ENCODE peak calls at places on chromosome 16, in ten cellular contexts. B is GM23248; F is endodermal cell; W is endothelial cell of umbilical vein; C is mucosa of descending colon; L is upper lobe of right lung; Y is spleen; G is CD8-positive, alpha-beta memory T cell; T is OCI-LY7; N is RWPE2. J is an unnamed sample. For H3K4me1, the result is how much of the 10 kb centered on the place peaks cover.

GRCh38 chr16:21626659-21627277 is 25.6 kb downstream of the IGSF6 start:
- DNase-seq in F (peak), W (peak), B (peak), Y (no peak), N (no peak), G (no peak), L (no peak), C (no peak), T (peak), J (no peak)

GRCh38 chr16:79605999-79606398 is 5.5 kb upstream of the MAF start:
- DNase-seq in G (no peak), Y (no peak), B (peak), T (no peak), F (peak), C (no peak), W (no peak), N (peak), L (no peak), J (no peak)

GRCh38 chr16:50102046-50102756 is 36.4 kb downstream of the HEATR3 start:
- DNase-seq in W (no peak), G (no peak), Y (no peak), F (no peak), N (no peak), T (no peak), C (no peak), B (peak), L (no peak), J (no peak)

GRCh38 chr16:4556112-4556511 is at the start of gene C16orf96:
- DNase-seq in L (no peak), C (no peak), G (no peak), F (no peak), W (no peak), B (peak), Y (no peak), T (no peak), N (no peak), J (no peak)

GRCh38 chr16:57540387-57540786 is 2.1 kb upstream of the ADGRG5 start:
- DNase-seq in L (peak), B (no peak), W (no peak), Y (peak), T (no peak), F (peak), N (peak), C (no peak), G (no peak), J (peak)

GRCh38 chr16:29198731-29199521 is 207.6 kb downstream of the NPIPB11 start:
- DNase-seq in Y (peak), L (peak), B (peak), T (no peak), G (no peak), F (peak), N (peak), C (no peak), W (no peak), J (peak)

GRCh38 chr16:9909072-9909471 is 273.2 kb downstream of the GRIN2A start:
- DNase-seq in F (no peak), T (no peak), B (no peak), W (no peak), C (no peak), Y (no peak), N (no peak), L (no peak), G (no peak), J (no peak)

GRCh38 chr16:63737633-63738032 is 1384.2 kb downstream of the CDH11 start:
- DNase-seq in F (no peak), T (no peak), L (no peak), B (no peak), N (no peak), C (no peak), Y (no peak), G (no peak), W (no peak), J (no peak)

GRCh38 chr16:75591001-75591852 is 25.0 kb downstream of the GABARAPL2 start:
- DNase-seq in W (peak), B (peak), F (no peak), N (no peak), Y (no peak), T (no peak), G (no peak), C (peak), L (no peak), J (peak)

GRCh38 chr16:69118994-69119393 is 13.4 kb downstream of the CHTF8 start:
- DNase-seq in Y (peak), C (no peak), N (no peak), W (no peak), L (peak), F (no peak), B (no peak), G (no peak), T (no peak), J (no peak)

GRCh38 chr16:57113042-57113453 is 20.7 kb downstream of the CPNE2 start:
- DNase-seq in Y (no peak), F (no peak), W (no peak), L (no peak), G (no peak), T (no peak), N (no peak), B (peak), C (no peak), J (no peak)

GRCh38 chr16:85029413-85029794 is 1.8 kb downstream of the KIAA0513 start:
- DNase-seq in G (peak), W (no peak), F (peak), N (no peak), Y (no peak), C (peak), T (no peak), L (no peak), B (peak), J (peak)
- H3K4me1 ChIP-seq in G (under half), W (under half), F (under half), N (under half), Y (under half), C (under half), T (under half), L (under half), B (under half), J (under half)

DNA sequence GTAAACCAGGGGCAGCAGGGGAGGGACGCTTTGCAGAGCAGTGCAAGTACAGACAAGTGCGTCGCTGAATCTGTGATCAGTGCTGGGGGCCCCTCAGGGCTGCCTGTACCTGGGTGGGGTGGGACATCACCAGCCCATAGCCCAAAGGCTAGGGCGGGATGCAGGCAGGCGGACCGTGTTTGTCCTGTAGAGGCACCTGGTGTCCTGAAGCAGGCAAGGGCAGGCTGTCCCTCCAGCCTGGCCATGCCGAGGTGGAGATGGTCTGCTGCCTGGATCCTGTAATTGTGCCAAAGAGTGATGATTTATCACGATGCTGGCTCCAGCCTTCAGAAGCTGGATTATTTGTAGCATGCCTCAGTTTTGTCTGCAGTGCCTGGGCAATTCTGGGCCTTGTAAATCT is 137.9 kb upstream of the GSE1 start:
- DNase-seq in T (no peak), B (peak), F (no peak), G (no peak), C (no peak), W (no peak), N (no peak), L (no peak), Y (no peak), J (no peak)
- H3K4me1 ChIP-seq in T (under half), B (under half), F (under half), G (under half), C (under half), W (under half), N (under half), L (under half), Y (under half), J (under half)

GRCh38 chr16:12083625-12084024 is 107.1 kb downstream of the SNX29 start:
- DNase-seq in F (no peak), Y (peak), B (no peak), N (no peak), W (no peak), T (no peak), G (no peak), L (peak), C (no peak), J (no peak)
- H3K4me1 ChIP-seq in F (under half), Y (under half), B (under half), N (under half), W (under half), T (under half), G (half or more), L (under half), C (under half), J (under half)

GRCh38 chr16:67447508-67448076 is 16.7 kb downstream of the HSD11B2 start:
- DNase-seq in B (peak), G (no peak), W (peak), F (peak), N (no peak), C (peak), L (no peak), Y (no peak), T (peak), J (peak)
- H3K4me1 ChIP-seq in B (under half), G (under half), W (under half), F (under half), N (under half), C (half or more), L (half or more), Y (half or more), T (under half), J (half or more)

J was measured in right cardiac atrium.